ENCODE peak calls at places on chromosomes 3 and 15, in five cellular contexts. B is neuronal stem cell, Q is sigmoid colon, V is AG04450, I is ovary. H is an unnamed sample. For H3K9me3, the result is how much of the 10 kb centered on the place peaks cover.

GRCh38 chr15:73273181-73274002 is 95.4 kb downstream of the HCN4 start:
- DNase-seq in V (peak), I (peak), Q (peak), B (peak), H (peak)

GRCh38 chr15:98874773-98875172 is 132.8 kb downstream of the PGPEP1L start:
- DNase-seq in Q (no peak), V (no peak), I (peak), B (no peak), H (no peak)

GRCh38 chr15:34588046-34588674 is 4.7 kb upstream of the GOLGA8B start:
- DNase-seq in Q (peak), B (peak), I (peak), V (peak), H (peak)

GRCh38 chr15:83626171-83626802 is 27.6 kb upstream of the ADAMTSL3 start:
- DNase-seq in I (no peak), V (no peak), Q (no peak), B (no peak), H (no peak)

GRCh38 chr3:167493240-167493639 is 19.4 kb upstream of the SERPINI2 start:
- DNase-seq in B (no peak), Q (no peak), V (no peak), I (no peak), H (no peak)

GRCh38 chr15:93150910-93151309 is 61.9 kb upstream of the RGMA start:
- DNase-seq in I (no peak), V (no peak), B (no peak), Q (no peak), H (no peak)

GRCh38 chr15:23384371-23384770 is 29.8 kb downstream of the GOLGA8S start:
- DNase-seq in Q (no peak), V (no peak), B (no peak), I (no peak), H (no peak)

GRCh38 chr3:11996500-11996899 is 7.7 kb upstream of the SYN2 start:
- DNase-seq in V (no peak), Q (no peak), B (no peak), I (no peak), H (no peak)

GRCh38 chr15:28932361-28932760 is 46.6 kb downstream of the APBA2 start:
- DNase-seq in Q (peak), I (no peak), B (no peak), V (no peak), H (no peak)

GRCh38 chr15:96538506-96538905 is 208.0 kb downstream of the NR2F2 start:
- DNase-seq in Q (no peak), V (no peak), B (no peak), I (no peak), H (no peak)

GRCh38 chr15:60972866-60973265 is 256.2 kb downstream of the RORA start:
- DNase-seq in V (peak), Q (no peak), B (no peak), I (no peak), H (no peak)

GRCh38 chr15:73822998-73823397 is 50.4 kb upstream of the TBC1D21 start:
- DNase-seq in Q (no peak), I (no peak), V (no peak), B (peak), H (no peak)

GRCh38 chr15:86915811-86916331 is 836.2 kb downstream of the AGBL1 start:
- DNase-seq in Q (no peak), B (peak), V (peak), I (no peak), H (peak)

GRCh38 chr3:39412668-39413260 is 6.2 kb downstream of the RPSA start:
- DNase-seq in I (no peak), B (no peak), V (no peak), Q (no peak), H (no peak)

GRCh38 chr15:99076555-99077308 is 28.1 kb upstream of the SYNM start:
- DNase-seq in Q (peak), B (peak), V (peak), I (peak), H (peak)

GRCh38 chr15:78321041-78321570 is 19.0 kb upstream of the CRABP1 start:
- DNase-seq in Q (no peak), V (no peak), B (no peak), I (no peak), H (no peak)

GRCh38 chr3:107999215-107999775 is 91.5 kb downstream of the CD47 start:
- DNase-seq in B (no peak), V (no peak), I (no peak), Q (no peak), H (no peak)

GRCh38 chr3:111539351-111540331 is 2.4 kb upstream of the CD96 start:
- DNase-seq in V (no peak), B (peak), I (peak), Q (no peak), H (peak)
- H3K9me3 ChIP-seq in V (under half), B (under half), I (under half), Q (under half), H (under half)

GRCh38 chr15:90418627-90419026 is 30.6 kb downstream of the IQGAP1 start:
- DNase-seq in V (no peak), I (no peak), B (no peak), Q (no peak), H (no peak)
- H3K27ac ChIP-seq in V (no peak), I (no peak), B (no peak), Q (peak), H (peak)

GRCh38 chr15:21261396-21261964 is 178.8 kb downstream of the POTEB3 start:
- DNase-seq in V (no peak), Q (peak), B (no peak), I (no peak), H (no peak)
- H3K9me3 ChIP-seq in V (under half), Q (under half), B (under half), I (under half), H (under half)

DNA sequence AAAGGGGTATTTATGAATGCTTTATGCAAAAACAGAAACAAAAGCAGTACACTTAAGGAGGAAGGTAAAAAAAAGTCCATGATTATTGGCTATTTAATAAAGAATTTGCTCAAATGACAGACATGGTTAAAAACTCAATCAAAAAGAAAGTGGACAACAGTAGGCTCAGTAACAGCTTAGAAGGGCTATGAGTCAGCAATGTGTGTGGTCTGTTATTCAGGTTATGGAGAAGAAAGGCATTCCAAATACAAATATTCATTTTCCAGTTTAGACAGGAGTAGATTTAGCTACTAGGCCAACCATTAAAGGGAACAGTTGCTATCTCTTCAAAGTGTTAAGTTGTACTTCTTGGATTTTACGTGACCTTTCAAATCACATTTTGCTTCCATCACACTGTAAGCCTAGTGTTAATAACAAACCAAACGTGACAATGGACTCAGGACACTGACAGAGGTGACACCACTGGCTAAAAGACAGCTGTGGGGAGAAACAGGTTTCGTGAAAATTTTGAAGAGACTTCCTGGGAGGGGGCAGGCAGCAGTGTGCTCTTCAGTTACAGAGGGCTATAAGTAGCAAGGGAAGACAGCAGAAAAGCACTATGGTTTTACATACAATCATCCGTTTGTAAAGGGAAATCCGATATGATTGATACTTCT is 41.7 kb upstream of the MYO5C start:
- DNase-seq in B (no peak), Q (no peak), V (no peak), I (no peak), H (no peak)
- H3K27ac ChIP-seq in B (no peak), Q (no peak), V (no peak), I (no peak), H (no peak)

H was measured in small intestine.